ENCODE peak calls at places on chromosomes 7 and 10, in six cellular contexts. One of them, this sample, is unnamed.

GRCh38 chr10:69375307-69376151 is 41.2 kb downstream of the TACR2 start:
- DNase-seq in pancreas: no peak
- DNase-seq in HCT116: no peak
- DNase-seq in suprapubic skin: no peak
- DNase-seq in Peyer's patch: no peak
- DNase-seq in heart left ventricle: peak; percentile 61
- DNase-seq in this sample: no peak

GRCh38 chr7:99422625-99423024 is 13.9 kb downstream of the BUD31 start:
- DNase-seq in pancreas: no peak
- DNase-seq in heart left ventricle: no peak
- DNase-seq in HCT116: no peak
- DNase-seq in Peyer's patch: no peak
- DNase-seq in suprapubic skin: no peak
- DNase-seq in this sample: no peak

GRCh38 chr7:10117815-10118214 is 855.9 kb upstream of the PHF14 start:
- DNase-seq in Peyer's patch: no peak
- DNase-seq in pancreas: no peak
- DNase-seq in heart left ventricle: no peak
- DNase-seq in HCT116: no peak
- DNase-seq in suprapubic skin: no peak
- DNase-seq in this sample: no peak

GRCh38 chr10:100826983-100827818 is 81.8 kb downstream of the PAX2 start:
- DNase-seq in heart left ventricle: no peak
- DNase-seq in pancreas: peak; percentile 92
- DNase-seq in suprapubic skin: no peak
- DNase-seq in HCT116: peak; percentile 56
- DNase-seq in Peyer's patch: no peak
- DNase-seq in this sample: no peak

GRCh38 chr10:79483299-79483698 is 29.0 kb upstream of the EIF5AL1 start:
- DNase-seq in Peyer's patch: no peak
- DNase-seq in pancreas: no peak
- DNase-seq in suprapubic skin: no peak
- DNase-seq in HCT116: no peak
- DNase-seq in heart left ventricle: no peak
- DNase-seq in this sample: no peak

GRCh38 chr7:122199171-122199570 is 55.1 kb upstream of the AASS start:
- DNase-seq in HCT116: no peak
- DNase-seq in pancreas: no peak
- DNase-seq in suprapubic skin: no peak
- DNase-seq in heart left ventricle: no peak
- DNase-seq in Peyer's patch: no peak
- DNase-seq in this sample: no peak

GRCh38 chr7:134527979-134528371 is 608 bp downstream of the AKR1B10 start:
- DNase-seq in pancreas: no peak
- DNase-seq in Peyer's patch: no peak
- DNase-seq in heart left ventricle: no peak
- DNase-seq in HCT116: no peak
- DNase-seq in suprapubic skin: no peak
- DNase-seq in this sample: no peak

GRCh38 chr7:15081891-15082290 is 179.3 kb upstream of the DGKB start:
- DNase-seq in suprapubic skin: no peak
- DNase-seq in Peyer's patch: no peak
- DNase-seq in pancreas: no peak
- DNase-seq in heart left ventricle: no peak
- DNase-seq in HCT116: no peak
- DNase-seq in this sample: no peak

GRCh38 chr10:75286901-75287300 is 51.1 kb upstream of the COMTD1 start:
- DNase-seq in pancreas: no peak
- DNase-seq in suprapubic skin: no peak
- DNase-seq in Peyer's patch: no peak
- DNase-seq in HCT116: no peak
- DNase-seq in heart left ventricle: no peak
- DNase-seq in this sample: no peak

GRCh38 chr7:158251061-158251965 is 336.3 kb downstream of the PTPRN2 start:
- DNase-seq in pancreas: no peak
- DNase-seq in Peyer's patch: no peak
- DNase-seq in HCT116: no peak
- DNase-seq in heart left ventricle: no peak
- DNase-seq in suprapubic skin: no peak
- DNase-seq in this sample: no peak
- H3K27ac ChIP-seq in pancreas: no peak overlapping the region
- H3K27ac ChIP-seq in Peyer's patch: no peak overlapping the region
- H3K27ac ChIP-seq in HCT116: no peak overlapping the region
- H3K27ac ChIP-seq in heart left ventricle: no peak overlapping the region
- H3K27ac ChIP-seq in suprapubic skin: no peak overlapping the region
- H3K27ac ChIP-seq in this sample: no peak overlapping the region

GRCh38 chr10:1180836-1181235 is 124.7 kb downstream of the WDR37 start:
- DNase-seq in HCT116: no peak
- DNase-seq in heart left ventricle: no peak
- DNase-seq in Peyer's patch: peak; percentile 25
- DNase-seq in suprapubic skin: peak; percentile 5
- DNase-seq in pancreas: no peak
- DNase-seq in this sample: peak; percentile 32
- H3K27me3 ChIP-seq in HCT116: peaks cover 29% of the 10 kb centered on the region
- H3K27me3 ChIP-seq in heart left ventricle: peaks cover 8% of the 10 kb centered on the region
- H3K27me3 ChIP-seq in Peyer's patch: no peaks in the 10 kb centered on the region
- H3K27me3 ChIP-seq in suprapubic skin: peaks cover 2% of the 10 kb centered on the region
- H3K27me3 ChIP-seq in pancreas: no peaks in the 10 kb centered on the region
- H3K27me3 ChIP-seq in this sample: no peaks in the 10 kb centered on the region

DNA sequence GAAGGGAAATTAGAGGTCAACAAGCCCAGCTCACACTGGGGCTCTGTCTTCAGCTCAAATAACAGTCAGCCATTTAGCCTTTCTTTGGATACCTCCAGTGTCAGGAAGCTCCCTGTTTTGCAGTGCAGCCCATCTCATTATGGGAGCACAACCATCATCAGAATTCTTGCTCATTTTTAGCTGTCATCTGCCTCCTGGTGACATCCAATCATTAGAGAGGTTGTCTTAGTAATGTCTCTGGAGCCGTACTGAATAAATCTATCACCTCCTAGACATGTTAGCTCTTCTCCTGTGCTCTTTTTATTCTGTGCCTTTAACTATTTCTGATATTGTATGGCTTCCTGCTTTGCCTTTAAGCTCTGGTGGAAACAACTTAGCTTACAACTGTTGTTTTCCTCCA is 74.5 kb downstream of the CHRM2 start:
- DNase-seq in pancreas: no peak
- DNase-seq in heart left ventricle: no peak
- DNase-seq in suprapubic skin: no peak
- DNase-seq in HCT116: no peak
- DNase-seq in Peyer's patch: no peak
- DNase-seq in this sample: no peak
- H3K27ac ChIP-seq in pancreas: no peak overlapping the region
- H3K27ac ChIP-seq in heart left ventricle: peak overlapping the region; percentile 90
- H3K27ac ChIP-seq in suprapubic skin: no peak overlapping the region
- H3K27ac ChIP-seq in HCT116: no peak overlapping the region
- H3K27ac ChIP-seq in Peyer's patch: no peak overlapping the region
- H3K27ac ChIP-seq in this sample: no peak overlapping the region

GRCh38 chr10:119313645-119314044 is 106.3 kb downstream of the GRK5 start:
- DNase-seq in heart left ventricle: no peak
- DNase-seq in Peyer's patch: no peak
- DNase-seq in pancreas: no peak
- DNase-seq in suprapubic skin: no peak
- DNase-seq in HCT116: no peak
- DNase-seq in this sample: no peak

GRCh38 chr10:119313024-119313423 is 105.7 kb downstream of the GRK5 start:
- DNase-seq in pancreas: no peak
- DNase-seq in heart left ventricle: no peak
- DNase-seq in suprapubic skin: no peak
- DNase-seq in Peyer's patch: no peak
- DNase-seq in HCT116: no peak
- DNase-seq in this sample: no peak

GRCh38 chr10:119314486-119314885 is 107.1 kb downstream of the GRK5 start:
- DNase-seq in suprapubic skin: no peak
- DNase-seq in HCT116: no peak
- DNase-seq in pancreas: no peak
- DNase-seq in Peyer's patch: no peak
- DNase-seq in heart left ventricle: no peak
- DNase-seq in this sample: no peak

GRCh38 chr10:119315128-119316001 is 108.0 kb downstream of the GRK5 start:
- DNase-seq in heart left ventricle: peak; percentile 59
- DNase-seq in suprapubic skin: no peak
- DNase-seq in pancreas: no peak
- DNase-seq in HCT116: peak; percentile 91
- DNase-seq in Peyer's patch: no peak
- DNase-seq in this sample: no peak

DNA sequence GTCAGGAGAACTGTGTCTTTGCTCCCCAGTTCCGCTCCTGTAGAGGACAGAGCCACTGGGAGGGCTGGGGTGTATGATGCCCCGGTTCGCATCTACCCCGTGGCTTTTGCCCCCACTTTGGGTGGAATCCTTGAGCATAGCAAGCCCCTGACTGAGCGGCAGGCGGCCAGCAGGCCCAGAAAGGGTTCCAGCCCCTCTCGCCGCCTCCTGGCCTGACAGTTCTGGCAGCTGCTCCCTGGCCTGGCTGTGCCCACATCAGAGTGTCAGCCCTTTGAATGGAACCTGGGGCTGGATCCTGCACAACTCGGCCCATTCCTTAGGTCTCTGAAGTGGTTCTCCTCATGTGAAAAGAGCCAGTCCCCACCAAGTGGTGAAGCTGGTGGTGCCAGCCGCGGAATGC is 106.7 kb downstream of the GRK5 start:
- DNase-seq in Peyer's patch: no peak
- DNase-seq in HCT116: no peak
- DNase-seq in suprapubic skin: no peak
- DNase-seq in pancreas: no peak
- DNase-seq in heart left ventricle: no peak
- DNase-seq in this sample: no peak
- H3K27me3 ChIP-seq in Peyer's patch: no peaks in the 10 kb centered on the region
- H3K27me3 ChIP-seq in HCT116: no peaks in the 10 kb centered on the region
- H3K27me3 ChIP-seq in suprapubic skin: no peaks in the 10 kb centered on the region
- H3K27me3 ChIP-seq in pancreas: no peaks in the 10 kb centered on the region
- H3K27me3 ChIP-seq in heart left ventricle: no peaks in the 10 kb centered on the region
- H3K27me3 ChIP-seq in this sample: no peaks in the 10 kb centered on the region